ENCODE peak calls at places on chromosome 1, in six cellular contexts. Y is esophagus squamous epithelium, N is breast epithelium, H is IMR-90, P is body of pancreas, Z is testis. O is an unnamed sample.

GRCh38 chr1:41122851-41123518 is 101.5 kb upstream of the SLFNL1 start:
- DNase-seq in Y (no peak), N (no peak), H (peak; percentile 91), P (peak; percentile 36), Z (peak; percentile 35), O (peak; percentile 21)

GRCh38 chr1:897176-897575 is 26.5 kb upstream of the SAMD11 start:
- DNase-seq in Y (no peak), N (no peak), H (no peak), P (no peak), Z (no peak), O (no peak)

GRCh38 chr1:95230768-95231191 is 3.2 kb upstream of the RWDD3 start:
- DNase-seq in Y (no peak), N (no peak), H (no peak), P (peak; percentile 57), Z (peak; percentile 28), O (peak; percentile 54)

GRCh38 chr1:212858461-212859265 is 588 bp downstream of the FLVCR1 start:
- DNase-seq in Y (no peak), N (peak; percentile 20), H (peak; percentile 31), P (peak; percentile 20), Z (peak; percentile 42), O (peak; percentile 37)

GRCh38 chr1:87131809-87132663 is 196.6 kb upstream of the LMO4 start:
- DNase-seq in Y (no peak), N (peak; percentile 39), H (peak; percentile 64), P (peak; percentile 78), Z (peak; percentile 88), O (peak; percentile 93)

GRCh38 chr1:218837051-218837450 is 336.6 kb upstream of the LYPLAL1 start:
- DNase-seq in Y (no peak), N (no peak), H (no peak), P (no peak), Z (no peak), O (no peak)

GRCh38 chr1:76865696-76866291 is 1.5 kb upstream of the ST6GALNAC5 start:
- DNase-seq in Y (no peak), N (no peak), H (no peak), P (no peak), Z (no peak), O (no peak)

GRCh38 chr1:201501812-201502510 is 5.0 kb downstream of the CSRP1 start:
- DNase-seq in Y (no peak), N (peak; percentile 69), H (no peak), P (peak; percentile 45), Z (no peak), O (peak; percentile 60)

GRCh38 chr1:205430631-205431305 is 8.9 kb upstream of the LEMD1 start:
- DNase-seq in Y (no peak), N (no peak), H (peak; percentile 33), P (peak; percentile 75), Z (peak; percentile 84), O (peak; percentile 93)

GRCh38 chr1:203661572-203661971 is 34.9 kb downstream of the ATP2B4 start:
- DNase-seq in Y (no peak), N (no peak), H (no peak), P (peak; percentile 78), Z (no peak), O (no peak)

GRCh38 chr1:215146252-215146975 is 63.9 kb downstream of the KCNK2 start:
- DNase-seq in Y (no peak), N (no peak), H (peak; percentile 64), P (no peak), Z (peak; percentile 37), O (no peak)

GRCh38 chr1:161676958-161677689 is 14.2 kb downstream of the FCGR2B start:
- DNase-seq in Y (no peak), N (no peak), H (no peak), P (no peak), Z (no peak), O (no peak)

GRCh38 chr1:185719021-185719420 is 15.2 kb upstream of the HMCN1 start:
- DNase-seq in Y (no peak), N (peak; percentile 30), H (peak; percentile 92), P (peak; percentile 15), Z (peak; percentile 26), O (no peak)

GRCh38 chr1:186188004-186188539 is 187.0 kb downstream of the TPR start:
- DNase-seq in Y (no peak), N (no peak), H (peak; percentile 94), P (no peak), Z (no peak), O (no peak)

GRCh38 chr1:34743775-34744174 is 11.1 kb upstream of the GJB5 start:
- DNase-seq in Y (no peak), N (no peak), H (no peak), P (no peak), Z (no peak), O (no peak)

GRCh38 chr1:85579619-85580018 is 942 bp upstream of the CCN1 start:
- DNase-seq in Y (no peak), N (peak; percentile 40), H (peak; percentile 79), P (peak; percentile 20), Z (no peak), O (peak; percentile 27)

GRCh38 chr1:21217812-21218596 is 41.3 kb upstream of the EIF4G3 start:
- DNase-seq in Y (no peak), N (no peak), H (peak; percentile 21), P (peak; percentile 53), Z (peak; percentile 76), O (peak; percentile 71)

GRCh38 chr1:224509881-224510280 is 75.3 kb upstream of the WDR26 start:
- DNase-seq in Y (no peak), N (no peak), H (peak; percentile 59), P (no peak), Z (no peak), O (no peak)

GRCh38 chr1:53069265-53069662 is 7.3 kb downstream of the PODN start:
- DNase-seq in Y (no peak), N (no peak), H (no peak), P (peak; percentile 6), Z (no peak), O (peak; percentile 47)

DNA sequence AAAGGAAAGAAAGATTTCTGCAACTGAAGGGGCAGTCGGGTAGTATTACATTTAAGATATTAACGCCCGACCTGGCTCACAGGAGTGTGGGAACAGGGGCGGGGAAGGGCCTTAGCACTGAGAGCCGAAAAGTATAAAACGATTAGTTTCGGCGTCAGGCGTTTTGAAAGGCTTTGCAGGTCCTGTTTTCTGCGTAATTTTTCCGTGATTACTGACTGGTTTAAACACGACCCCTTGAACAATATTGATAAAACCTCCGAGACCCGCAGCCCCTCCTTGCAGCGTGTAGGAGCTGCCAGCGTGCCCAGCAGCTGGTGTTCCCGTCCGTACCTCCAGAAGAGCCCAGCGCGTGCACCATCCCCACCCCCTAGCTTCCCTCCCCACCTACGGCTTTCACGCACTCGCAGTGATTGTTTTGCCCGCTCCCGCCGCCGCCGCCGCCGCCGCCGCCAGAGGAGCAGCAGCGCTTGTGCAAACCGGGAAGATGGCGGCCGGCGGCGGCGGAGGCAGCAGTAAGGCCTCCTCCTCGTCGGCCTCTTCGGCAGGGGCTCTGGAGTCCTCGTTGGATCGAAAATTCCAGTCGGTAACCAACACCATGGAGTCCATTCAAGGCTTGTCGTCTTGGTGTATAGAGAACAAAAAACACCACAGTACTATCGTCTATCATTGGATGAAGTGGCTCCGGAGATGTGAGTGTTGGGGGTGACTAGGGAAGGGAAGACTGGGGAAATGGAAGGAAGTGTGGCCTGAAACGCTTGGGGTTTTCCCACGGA is 470 bp downstream of the RPRD2 start:
- DNase-seq in Y (no peak), N (peak; percentile 69), H (peak; percentile 66), P (peak; percentile 77), Z (peak; percentile 86), O (peak; percentile 83)
- TF ChIP-seq POLR2A in Y (peak; percentile 30), N (peak; percentile 17), H (peak; percentile 85), P (peak; percentile 9), Z (no peak), O (peak; percentile 40)

DNA sequence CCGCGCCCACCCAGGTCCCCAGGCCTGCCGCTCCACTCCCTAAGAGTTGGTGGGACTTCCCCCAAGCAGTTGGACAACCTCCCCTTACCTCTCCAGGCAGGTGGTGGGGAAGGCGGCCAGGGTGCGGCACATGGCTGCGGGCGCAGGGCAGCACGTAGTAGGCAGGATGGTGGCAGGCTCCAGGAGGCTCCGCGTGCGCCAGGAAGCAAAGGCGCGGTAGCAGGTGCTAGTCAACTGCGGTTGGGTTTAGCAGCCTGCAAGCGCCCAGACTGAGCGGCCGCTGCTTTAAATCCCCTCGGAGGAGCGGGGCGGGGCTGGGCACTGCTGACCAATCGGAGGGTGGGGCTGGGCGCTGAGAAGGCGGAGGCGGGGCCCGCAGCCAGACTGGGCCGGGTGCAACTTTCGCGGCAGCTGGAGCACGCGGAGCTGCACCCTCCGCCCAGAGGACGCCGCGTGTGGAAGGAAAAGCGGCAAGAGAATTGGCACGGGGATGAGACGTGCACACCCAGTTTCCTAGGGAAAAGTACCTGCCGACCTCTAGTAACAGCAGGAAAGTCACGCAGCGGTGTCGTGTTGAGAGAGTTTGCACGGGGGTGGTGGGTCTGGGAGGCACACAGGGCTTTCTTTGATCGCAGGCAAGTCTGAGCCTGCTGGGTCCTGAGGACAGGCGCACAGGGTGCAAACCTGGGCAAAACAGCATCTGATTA is at the start of gene RGS16:
- DNase-seq in Y (peak; percentile 77), N (peak; percentile 82), H (peak; percentile 62), P (peak; percentile 94), Z (peak; percentile 96), O (peak; percentile 95)
- TF ChIP-seq POLR2A in Y (peak; percentile 86), N (peak; percentile 44), H (no peak), P (peak; percentile 83), Z (no peak), O (peak; percentile 94)

GRCh38 chr1:243257189-243257588 is 1.3 kb downstream of the SDCCAG8 start:
- DNase-seq in Y (no peak), N (no peak), H (no peak), P (no peak), Z (no peak), O (no peak)

GRCh38 chr1:243254233-243254926 is 701 bp downstream of the CEP170 start:
- DNase-seq in Y (no peak), N (peak; percentile 33), H (peak; percentile 48), P (peak; percentile 40), Z (peak; percentile 75), O (peak; percentile 68)

GRCh38 chr1:243254927-243255790 is at the start of gene CEP170:
- DNase-seq in Y (peak; percentile 57), N (peak; percentile 90), H (peak; percentile 97), P (peak; percentile 88), Z (peak; percentile 97), O (peak; percentile 96)

GRCh38 chr1:243256590-243256989 is 749 bp downstream of the SDCCAG8 start:
- DNase-seq in Y (no peak), N (no peak), H (no peak), P (no peak), Z (no peak), O (no peak)

DNA sequence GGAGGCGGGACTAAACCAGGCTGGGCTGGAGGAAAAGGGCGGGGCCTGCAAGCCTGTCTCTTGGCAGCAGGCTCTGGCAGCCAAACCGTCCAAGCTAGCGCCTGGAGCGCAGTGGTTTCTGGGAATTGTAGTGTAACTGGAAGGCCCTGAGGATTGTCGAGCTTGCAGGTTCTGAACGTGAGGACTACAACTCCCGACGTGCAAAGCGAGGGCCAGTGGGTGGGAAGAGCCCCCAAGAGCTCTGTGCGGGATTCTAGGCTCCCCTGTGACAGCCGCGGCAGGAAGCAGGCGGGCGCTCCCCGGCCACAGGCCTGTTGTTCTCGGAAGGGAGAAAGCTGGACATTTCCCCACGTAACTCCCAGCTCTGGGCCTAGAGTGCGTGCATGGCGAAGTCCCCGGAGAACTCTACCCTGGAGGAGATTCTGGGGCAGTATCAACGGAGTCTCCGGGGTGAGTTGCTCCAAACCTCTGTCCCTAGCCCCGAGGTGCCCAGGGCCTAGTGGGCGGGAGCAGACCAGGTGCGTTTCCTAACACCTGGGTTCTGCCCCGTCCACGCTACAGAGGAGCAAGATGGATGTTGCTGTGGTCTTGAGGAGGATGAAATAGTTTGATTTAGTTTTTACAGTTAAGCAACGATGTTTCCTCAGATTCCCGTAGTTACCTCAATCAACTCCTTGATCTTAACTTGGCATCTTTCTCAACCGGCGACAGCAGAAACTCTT is at the start of gene SDCCAG8:
- DNase-seq in Y (peak; percentile 83), N (peak; percentile 98), H (peak; percentile 100), P (peak; percentile 97), Z (peak; percentile 100), O (peak; percentile 100)
- TF ChIP-seq POLR2A in Y (peak; percentile 87), N (peak; percentile 78), H (peak; percentile 89), P (peak; percentile 71), Z (no peak), O (peak; percentile 96)

GRCh38 chr1:22756053-22756730 is 45.6 kb downstream of the EPHB2 start:
- DNase-seq in Y (no peak), N (no peak), H (no peak), P (no peak), Z (no peak), O (no peak)
- TF ChIP-seq POLR2A in Y (no peak), N (no peak), H (no peak), P (no peak), Z (no peak), O (no peak)

O was measured in upper lobe of left lung.